ENCODE peak calls at places on chromosomes 3 and 15, in four cellular contexts. R is GM12891, I is K562, G is GM12878. E is an unnamed sample.

GRCh38 chr3:116263842-116264545 is 181.3 kb downstream of the LSAMP start:
- DNase-seq in R (no peak), I (no peak), G (no peak), E (no peak)

GRCh38 chr15:83039206-83039605 is 27.8 kb upstream of the C15orf40 start:
- DNase-seq in R (no peak), I (no peak), G (no peak), E (no peak)

GRCh38 chr3:146250449-146251382 is at the start of gene PLSCR4:
- DNase-seq in R (peak), I (peak), G (no peak), E (no peak)

GRCh38 chr15:31403096-31403495 is 76.5 kb downstream of the KLF13 start:
- DNase-seq in R (no peak), I (no peak), G (no peak), E (no peak)

GRCh38 chr3:192128922-192129321 is 598.4 kb downstream of the FGF12 start:
- DNase-seq in R (no peak), I (no peak), G (peak), E (no peak)

GRCh38 chr3:114411811-114412803 is 118.3 kb downstream of the TIGIT start:
- DNase-seq in R (no peak), I (no peak), G (no peak), E (no peak)

GRCh38 chr15:42549052-42549491 is 434 bp downstream of the HAUS2 start:
- DNase-seq in R (peak), I (peak), G (no peak), E (peak)

GRCh38 chr3:140899363-140899762 is 42.3 kb upstream of the SLC25A36 start:
- DNase-seq in R (no peak), I (no peak), G (no peak), E (no peak)

GRCh38 chr3:149579838-149580542 is 77.8 kb downstream of the WWTR1 start:
- DNase-seq in R (no peak), I (no peak), G (no peak), E (no peak)

GRCh38 chr15:45847645-45848044 is 212.8 kb downstream of the SQOR start:
- DNase-seq in R (no peak), I (no peak), G (no peak), E (no peak)

DNA sequence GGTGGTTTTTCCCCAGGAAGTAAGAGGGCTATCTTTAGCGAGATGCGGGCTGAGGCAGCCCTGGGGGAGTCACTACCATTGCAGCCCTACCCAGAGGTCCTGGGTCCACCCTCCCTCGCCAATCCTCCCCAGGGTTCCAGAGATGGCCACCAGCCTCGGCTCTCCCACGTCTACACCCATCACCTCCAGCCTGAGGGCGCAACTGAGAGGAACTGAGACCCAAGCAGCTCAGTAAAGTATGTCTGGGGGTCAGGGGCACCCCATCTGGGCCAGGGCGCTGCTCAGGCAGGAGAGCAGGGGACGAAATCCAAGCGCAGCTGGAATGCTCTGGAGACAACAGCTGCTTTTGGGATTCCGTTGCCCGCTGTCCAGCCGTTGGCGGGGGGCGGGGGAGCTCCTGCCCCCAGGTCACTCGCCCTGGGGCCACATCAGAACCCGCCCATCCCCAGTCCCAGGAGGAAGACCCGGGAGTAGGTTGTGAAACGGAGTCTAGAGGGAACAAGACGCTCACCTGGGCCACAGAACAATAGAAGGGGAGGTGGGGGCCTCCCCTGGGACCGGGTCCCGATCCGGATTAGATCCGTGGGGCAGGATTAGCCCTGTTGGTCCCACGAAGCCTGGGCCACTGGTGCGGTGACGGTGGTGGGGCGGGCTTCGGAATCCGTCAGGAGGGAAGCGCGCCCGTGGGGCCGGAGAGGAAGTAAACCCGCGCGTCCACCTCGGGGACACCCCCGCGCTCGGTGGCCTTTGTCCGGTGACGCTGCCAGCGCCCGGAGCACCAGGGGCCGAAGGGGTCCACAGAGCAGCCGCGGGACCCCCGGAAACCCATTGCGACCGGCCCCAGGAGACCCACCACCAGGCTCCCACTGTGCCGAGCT is 1.3 kb upstream of the NDUFAF3 start:
- DNase-seq in R (peak), I (peak), G (no peak), E (peak)
- TF ChIP-seq SPI1 in R (peak), I (peak), G (peak), E (peak)

GRCh38 chr3:111774622-111775021 is 84.4 kb upstream of the PHLDB2 start:
- DNase-seq in R (no peak), I (no peak), G (no peak), E (no peak)
- TF ChIP-seq SPI1 in R (no peak), I (no peak), G (no peak), E (no peak)

DNA sequence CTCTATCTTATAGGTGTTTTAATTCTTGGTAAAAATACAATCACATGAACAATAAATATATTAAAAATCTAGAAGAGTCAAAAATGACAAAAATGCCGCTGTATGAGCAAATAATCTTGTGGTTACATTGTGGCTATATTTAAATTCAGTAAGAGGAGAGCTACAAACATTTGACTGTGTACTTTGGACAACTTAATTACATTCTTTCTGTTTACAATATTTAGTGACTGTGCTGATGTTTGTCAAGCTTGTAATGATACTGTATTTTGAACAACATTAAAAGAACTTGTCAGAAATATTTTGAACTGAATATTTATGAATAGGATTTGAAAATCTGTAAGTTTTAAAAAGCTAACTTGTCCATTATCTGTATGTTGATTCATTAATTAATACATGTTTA is 598.3 kb downstream of the SI start:
- DNase-seq in R (no peak), I (no peak), G (no peak), E (no peak)
- TF ChIP-seq SPI1 in R (no peak), I (no peak), G (no peak), E (no peak)

GRCh38 chr3:105865867-105866350 is 2.9 kb downstream of the CBLB start:
- DNase-seq in R (no peak), I (no peak), G (no peak), E (no peak)
- TF ChIP-seq SPI1 in R (no peak), I (no peak), G (no peak), E (no peak)